ENCODE peak calls at places on chromosomes 6 and 20, in four cellular contexts. M is HCT116, C is GM23338, N is fibroblast of lung. V is an unnamed sample.
A peak's percentile ranks its signal among the peaks of the same experiment; 100 is the strongest.

GRCh38 chr6:53492860-53493634 is 51.9 kb downstream of the GCLC start:
- DNase-seq in M (peak; percentile 34), C (peak; percentile 78), N (peak; percentile 71), V (peak; percentile 43)

GRCh38 chr6:87730310-87730709 is 28.3 kb upstream of the AKIRIN2 start:
- DNase-seq in M (no peak), C (no peak), N (peak; percentile 53), V (no peak)

GRCh38 chr20:38573381-38573780 is 7.6 kb upstream of the ADIG start:
- DNase-seq in C (no peak), M (no peak), N (no peak), V (no peak)

GRCh38 chr6:705047-705446 is 12.1 kb upstream of the EXOC2 start:
- DNase-seq in C (no peak), N (no peak), M (no peak), V (no peak)

GRCh38 chr6:43769526-43770416 is at the start of gene VEGFA:
- DNase-seq in C (peak; percentile 93), M (peak; percentile 68), N (peak; percentile 83), V (peak; percentile 84)

GRCh38 chr20:38485041-38485440 is 12.4 kb downstream of the RALGAPB start:
- DNase-seq in N (no peak), C (no peak), M (no peak), V (no peak)

GRCh38 chr20:41900292-41900691 is 282.1 kb upstream of the CHD6 start:
- DNase-seq in N (no peak), C (no peak), M (no peak), V (no peak)

GRCh38 chr20:36658300-36658699 is 12.3 kb upstream of the SLA2 start:
- DNase-seq in N (no peak), C (no peak), M (no peak), V (no peak)

GRCh38 chr20:43658068-43658722 is 8.7 kb upstream of the MYBL2 start:
- DNase-seq in C (peak; percentile 55), N (peak; percentile 32), M (no peak), V (no peak)

GRCh38 chr6:158143700-158144099 is 24.4 kb downstream of the SERAC1 start:
- DNase-seq in C (peak; percentile 76), N (no peak), M (no peak), V (peak; percentile 42)

GRCh38 chr20:36836591-36837329 is 39.2 kb upstream of the TLDC2 start:
- DNase-seq in N (no peak), M (peak; percentile 68), C (peak; percentile 96), V (peak; percentile 52)

GRCh38 chr20:1345030-1345755 is 16.3 kb upstream of the SDCBP2 start:
- DNase-seq in C (no peak), N (no peak), M (no peak), V (no peak)

GRCh38 chr6:52341861-52342260 is 20.1 kb upstream of the PAQR8 start:
- DNase-seq in M (no peak), C (no peak), N (no peak), V (no peak)

GRCh38 chr6:66478705-66479104 is 771.7 kb upstream of the EYS start:
- DNase-seq in N (no peak), M (no peak), C (no peak), V (no peak)

GRCh38 chr6:30169658-30170614 is 6.6 kb downstream of the TRIM15 start:
- DNase-seq in M (peak; percentile 51), C (peak; percentile 83), N (peak; percentile 36), V (peak; percentile 46)

GRCh38 chr20:62779417-62779685 is 16.9 kb upstream of the MRGBP start:
- DNase-seq in N (no peak), C (no peak), M (no peak), V (no peak)

GRCh38 chr20:52622086-52622485 is 350.1 kb upstream of the TSHZ2 start:
- DNase-seq in C (no peak), N (peak; percentile 15), M (no peak), V (no peak)

GRCh38 chr20:4813839-4814695 is 92.4 kb downstream of the PRND start:
- DNase-seq in C (peak; percentile 51), M (no peak), N (no peak), V (peak; percentile 27)

GRCh38 chr20:18537651-18538050 is 29.6 kb upstream of the SMIM26 start:
- DNase-seq in M (no peak), N (peak; percentile 26), C (no peak), V (no peak)

GRCh38 chr6:79463721-79464120 is 73.5 kb downstream of the LCA5 start:
- DNase-seq in N (peak; percentile 18), C (peak; percentile 69), M (peak; percentile 33), V (no peak)

GRCh38 chr6:109298605-109299004 is 83.7 kb downstream of the CD164 start:
- DNase-seq in M (no peak), C (no peak), N (no peak), V (no peak)

GRCh38 chr6:37209461-37210205 is 39.7 kb downstream of the PIM1 start:
- DNase-seq in N (no peak), C (no peak), M (no peak), V (no peak)

GRCh38 chr6:3849681-3850450 is 693 bp downstream of the FAM50B start:
- DNase-seq in N (peak; percentile 32), C (peak; percentile 45), M (no peak), V (no peak)

DNA sequence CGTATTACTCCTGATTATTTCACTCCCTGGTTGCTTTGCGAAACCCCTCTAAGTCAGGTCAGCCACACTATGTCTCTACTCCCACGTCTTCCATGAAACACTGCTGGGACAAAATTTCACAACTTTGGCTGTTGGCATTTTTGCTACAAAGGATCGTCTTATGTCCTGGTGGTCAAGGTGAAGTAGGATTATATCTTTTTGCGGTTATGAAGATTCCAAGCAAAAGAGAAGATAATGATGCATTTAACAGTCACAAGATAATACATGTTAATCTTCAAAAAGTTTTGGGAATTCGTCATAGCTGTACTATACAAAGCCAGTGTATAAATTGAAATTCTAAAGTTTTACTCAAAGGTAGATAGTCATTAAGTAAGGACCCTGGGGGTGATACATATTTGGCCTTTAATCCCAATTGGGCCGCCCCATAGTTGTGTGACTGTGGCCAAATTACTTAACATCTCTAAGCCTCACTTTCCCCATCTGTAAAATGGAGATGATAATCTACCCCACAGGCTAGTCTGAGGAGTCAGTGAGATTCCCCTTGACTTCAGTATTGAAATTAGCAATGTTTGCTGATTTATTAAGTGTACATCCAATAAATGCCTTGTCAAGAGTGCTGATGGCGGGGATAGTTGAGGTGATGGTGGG is 212.1 kb downstream of the ARID1B start:
- DNase-seq in M (no peak), C (no peak), N (no peak), V (no peak)
- H3K4me1 ChIP-seq in M (peaks cover 5% of the 10 kb centered on the region), C (peaks cover 58% of the 10 kb centered on the region), N (peaks cover 6% of the 10 kb centered on the region), V (peaks cover 12% of the 10 kb centered on the region)

GRCh38 chr6:21664263-21665081 is 70.9 kb downstream of the SOX4 start:
- DNase-seq in C (peak; percentile 90), N (peak; percentile 47), M (no peak), V (no peak)

GRCh38 chr6:21666788-21667681 is 73.5 kb downstream of the SOX4 start:
- DNase-seq in N (peak; percentile 50), C (peak; percentile 83), M (no peak), V (no peak)

GRCh38 chr6:21665436-21666199 is 72.1 kb downstream of the SOX4 start:
- DNase-seq in C (peak; percentile 88), N (peak; percentile 10), M (no peak), V (no peak)

GRCh38 chr6:21665101-21665435 is 71.5 kb downstream of the SOX4 start:
- DNase-seq in N (peak; percentile 22), C (no peak), M (no peak), V (no peak)

GRCh38 chr6:21666200-21666671 is 72.7 kb downstream of the SOX4 start:
- DNase-seq in C (peak; percentile 91), M (no peak), N (peak; percentile 34), V (no peak)
- TF ChIP-seq EZH2 in C (no peak), M (no peak), N (peak; percentile 52), V (no peak)

DNA sequence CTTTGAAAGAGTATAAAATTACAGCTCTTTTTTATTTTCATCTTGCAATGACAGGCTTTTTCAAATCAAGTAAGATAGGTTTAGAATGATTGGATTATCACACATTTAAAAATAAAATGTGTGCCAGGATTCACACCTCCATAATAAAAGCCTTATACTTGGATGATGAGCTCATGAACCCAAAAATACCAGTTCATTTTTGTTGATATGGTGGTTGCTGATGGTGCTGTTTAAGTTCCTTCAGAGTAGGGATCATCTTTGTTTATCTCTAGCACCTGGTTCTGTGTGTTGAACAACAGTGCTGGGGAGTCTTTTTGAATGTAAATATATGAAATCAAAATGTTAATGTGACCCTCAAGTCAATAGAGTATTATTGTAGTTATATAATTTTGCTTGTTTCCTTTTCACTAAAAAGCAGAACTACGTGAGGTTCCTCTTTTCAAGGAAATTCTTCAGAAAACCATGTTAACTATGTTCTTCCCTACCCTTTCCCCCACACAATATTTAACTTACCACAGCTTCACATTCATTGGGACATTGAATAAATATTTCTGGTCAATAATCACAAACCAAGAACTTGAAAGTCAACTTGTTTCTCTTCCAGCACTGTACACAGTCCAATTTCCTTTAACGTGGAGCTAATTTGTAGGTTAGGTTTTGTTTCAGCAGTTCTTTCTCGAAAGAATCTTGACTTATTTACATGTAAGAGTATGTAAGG is 945.8 kb upstream of the CITED2 start:
- DNase-seq in M (no peak), C (no peak), N (peak; percentile 27), V (no peak)
- H3K4me3 ChIP-seq in M (no peak overlapping the region), C (no peak overlapping the region), N (no peak overlapping the region), V (no peak overlapping the region)

GRCh38 chr6:56691201-56691595 is 48.5 kb upstream of the DST start:
- DNase-seq in N (no peak), M (no peak), C (no peak), V (no peak)

GRCh38 chr6:56689114-56689513 is 46.4 kb upstream of the DST start:
- DNase-seq in N (no peak), M (no peak), C (no peak), V (peak; percentile 77)

GRCh38 chr6:56692586-56693245 is 50.0 kb upstream of the DST start:
- DNase-seq in M (no peak), C (no peak), N (peak; percentile 48), V (no peak)

GRCh38 chr6:56689663-56690062 is 47.0 kb upstream of the DST start:
- DNase-seq in N (no peak), M (no peak), C (no peak), V (no peak)

DNA sequence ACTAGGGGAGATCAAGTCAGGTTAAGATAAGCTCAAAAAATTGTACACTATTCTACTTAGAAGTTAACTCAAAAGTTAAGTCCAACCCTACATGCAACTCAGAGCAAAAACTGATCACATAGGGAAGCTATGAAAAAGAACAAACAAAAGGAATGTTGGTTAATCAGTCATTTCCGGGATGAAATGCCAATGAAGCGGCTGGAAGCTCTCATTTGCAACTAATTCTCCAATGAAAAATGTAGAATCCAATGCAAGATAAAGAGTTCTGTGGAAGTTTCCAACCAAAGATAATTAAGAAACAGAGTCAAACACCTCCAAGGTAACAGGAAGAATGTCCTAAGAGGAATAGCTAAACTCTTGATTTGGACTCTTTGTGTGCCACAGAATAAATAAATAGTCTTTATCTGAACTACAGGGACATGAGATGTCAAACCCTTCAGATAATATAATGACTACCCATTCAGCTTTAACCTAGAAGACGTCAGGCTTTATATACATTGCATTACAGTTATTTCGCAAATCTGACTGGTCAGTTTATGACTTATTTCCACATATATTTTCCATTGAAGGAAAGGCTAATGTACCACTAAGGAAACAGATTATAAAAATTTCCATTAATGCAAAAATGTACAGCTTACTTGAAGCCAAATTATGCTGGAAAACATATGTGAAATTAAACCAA is 48.0 kb upstream of the DST start:
- DNase-seq in N (peak; percentile 89), C (no peak), M (no peak), V (no peak)
- H3K4me1 ChIP-seq in N (peaks cover 19% of the 10 kb centered on the region), C (peaks cover 18% of the 10 kb centered on the region), M (peaks cover 34% of the 10 kb centered on the region), V (peaks cover 23% of the 10 kb centered on the region)

DNA sequence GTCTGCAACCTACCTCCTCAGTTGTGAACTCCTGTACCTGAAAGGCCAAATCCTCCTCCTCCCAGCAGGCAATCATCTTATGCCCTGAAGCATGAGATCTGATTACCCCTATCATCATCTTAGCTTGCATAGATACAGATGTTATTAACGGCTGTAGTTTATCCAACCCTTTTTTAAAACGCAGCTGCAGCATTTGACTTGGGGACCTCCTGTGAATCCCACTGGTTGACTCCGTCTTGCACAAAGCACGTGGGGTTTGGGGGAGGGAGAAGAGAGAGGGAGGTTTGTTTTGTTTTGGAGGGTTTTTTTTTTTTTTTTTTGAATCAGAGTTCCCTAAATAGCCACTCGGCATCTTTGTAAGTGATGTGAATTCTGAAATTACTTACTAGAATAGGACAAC is 5.8 kb upstream of the NR2E1 start:
- DNase-seq in M (no peak), C (peak; percentile 67), N (no peak), V (no peak)
- TF ChIP-seq EZH2 in M (no peak), C (peak; percentile 42), N (no peak), V (no peak)

V was measured in MM.1S.